ENCODE peak calls at places on chromosomes 1 and 21, in seven cellular contexts. I, A, H, N, Y, D and V are unnamed samples.

GRCh38 chr1:67682659-67683197 is 2.3 kb upstream of the GADD45A start:
- DNase-seq in I (no peak), A (no peak), H (no peak), N (no peak), Y (peak; percentile 49), D (peak; percentile 58), V (no peak)

GRCh38 chr1:245483247-245483646 is 328.5 kb downstream of the KIF26B start:
- DNase-seq in I (no peak), A (no peak), H (no peak), N (no peak), Y (no peak), D (no peak), V (no peak)

GRCh38 chr1:58900401-58900800 is 116.6 kb upstream of the JUN start:
- DNase-seq in I (no peak), A (no peak), H (no peak), N (no peak), Y (no peak), D (no peak), V (no peak)

GRCh38 chr1:182259963-182260362 is 131.6 kb downstream of the GLUL start:
- DNase-seq in I (no peak), A (no peak), H (no peak), N (no peak), Y (no peak), D (no peak), V (no peak)

GRCh38 chr21:34061983-34062382 is 11.4 kb upstream of the MRPS6 start:
- DNase-seq in I (peak; percentile 23), A (no peak), H (no peak), N (peak; percentile 54), Y (peak; percentile 78), D (no peak), V (peak; percentile 16)

GRCh38 chr1:247293047-247293446 is 37.2 kb downstream of the VN1R5 start:
- DNase-seq in I (no peak), A (no peak), H (no peak), N (no peak), Y (no peak), D (no peak), V (no peak)

GRCh38 chr1:199685369-199685768 is 342.1 kb upstream of the NR5A2 start:
- DNase-seq in I (no peak), A (no peak), H (no peak), N (peak; percentile 74), Y (no peak), D (peak; percentile 7), V (peak; percentile 18)

GRCh38 chr1:244705268-244706234 is 52.6 kb downstream of the DESI2 start:
- DNase-seq in I (no peak), A (no peak), H (no peak), N (no peak), Y (no peak), D (no peak), V (no peak)

GRCh38 chr1:166167395-166167922 is 658 bp upstream of the FAM78B start:
- DNase-seq in I (no peak), A (no peak), H (no peak), N (no peak), Y (no peak), D (no peak), V (peak; percentile 61)

GRCh38 chr1:48870596-48870995 is 93.9 kb upstream of the BEND5 start:
- DNase-seq in I (no peak), A (no peak), H (no peak), N (no peak), Y (no peak), D (no peak), V (no peak)

GRCh38 chr1:29122662-29122986 is 1.1 kb downstream of the TMEM200B start:
- DNase-seq in I (peak; percentile 49), A (peak; percentile 75), H (no peak), N (no peak), Y (no peak), D (no peak), V (peak; percentile 21)

GRCh38 chr1:58165073-58165472 is 381.5 kb downstream of the OMA1 start:
- DNase-seq in I (no peak), A (no peak), H (peak; percentile 8), N (no peak), Y (no peak), D (no peak), V (no peak)

GRCh38 chr1:220300442-220301121 is 28.3 kb upstream of the RAB3GAP2 start:
- DNase-seq in I (peak; percentile 48), A (no peak), H (no peak), N (no peak), Y (peak; percentile 58), D (peak; percentile 13), V (peak; percentile 31)

GRCh38 chr1:162206749-162207635 is 137.5 kb downstream of the NOS1AP start:
- DNase-seq in I (no peak), A (no peak), H (no peak), N (no peak), Y (no peak), D (peak; percentile 21), V (no peak)

GRCh38 chr1:173861731-173862145 is 6.1 kb downstream of the GAS5 start:
- DNase-seq in I (no peak), A (peak; percentile 54), H (no peak), N (no peak), Y (no peak), D (no peak), V (no peak)

GRCh38 chr1:168392958-168393357 is 112.3 kb downstream of the TBX19 start:
- DNase-seq in I (no peak), A (no peak), H (no peak), N (no peak), Y (peak; percentile 70), D (no peak), V (no peak)

GRCh38 chr1:61585714-61586113 is 139.2 kb downstream of the TM2D1 start:
- DNase-seq in I (peak; percentile 57), A (no peak), H (no peak), N (no peak), Y (no peak), D (no peak), V (no peak)

GRCh38 chr1:207840380-207840779 is 70.5 kb downstream of the CD34 start:
- DNase-seq in I (no peak), A (no peak), H (no peak), N (no peak), Y (no peak), D (no peak), V (no peak)

GRCh38 chr1:169148472-169149252 is 42.2 kb downstream of the ATP1B1 start:
- DNase-seq in I (no peak), A (no peak), H (no peak), N (no peak), Y (no peak), D (peak; percentile 97), V (no peak)

GRCh38 chr1:47507921-47508894 is 70.4 kb downstream of the FOXD2 start:
- DNase-seq in I (peak; percentile 80), A (peak; percentile 57), H (no peak), N (no peak), Y (peak; percentile 62), D (peak; percentile 28), V (peak; percentile 49)

GRCh38 chr1:87129038-87129437 is 199.6 kb upstream of the LMO4 start:
- DNase-seq in I (no peak), A (no peak), H (no peak), N (no peak), Y (no peak), D (no peak), V (no peak)

GRCh38 chr1:205312866-205313680 is 8.5 kb downstream of the NUAK2 start:
- DNase-seq in I (no peak), A (no peak), H (no peak), N (no peak), Y (no peak), D (no peak), V (no peak)

GRCh38 chr1:167520711-167521206 is 2.4 kb upstream of the CD247 start:
- DNase-seq in I (no peak), A (no peak), H (no peak), N (no peak), Y (no peak), D (no peak), V (no peak)

GRCh38 chr1:19441048-19441447 is 44.3 kb downstream of the CAPZB start:
- DNase-seq in I (no peak), A (no peak), H (no peak), N (no peak), Y (no peak), D (no peak), V (no peak)

GRCh38 chr1:19439464-19440171 is 45.7 kb downstream of the CAPZB start:
- DNase-seq in I (peak; percentile 82), A (no peak), H (no peak), N (no peak), Y (peak; percentile 65), D (no peak), V (no peak)

GRCh38 chr1:19437911-19438310 is 47.4 kb downstream of the CAPZB start:
- DNase-seq in I (no peak), A (no peak), H (no peak), N (no peak), Y (no peak), D (no peak), V (no peak)

GRCh38 chr1:19436716-19437476 is 48.4 kb downstream of the CAPZB start:
- DNase-seq in I (no peak), A (no peak), H (no peak), N (no peak), Y (no peak), D (peak; percentile 95), V (no peak)

GRCh38 chr1:19438552-19439196 is 46.7 kb downstream of the CAPZB start:
- DNase-seq in I (no peak), A (no peak), H (no peak), N (no peak), Y (no peak), D (no peak), V (no peak)
- TF ChIP-seq JUND in I (no peak), A (no peak), H (no peak), N (no peak), Y (no peak), D (no peak), V (no peak)

GRCh38 chr1:235079443-235079967 is 49.1 kb downstream of the TOMM20 start:
- DNase-seq in I (no peak), A (no peak), H (no peak), N (peak; percentile 92), Y (no peak), D (peak; percentile 71), V (peak; percentile 83)
- TF ChIP-seq JUND in I (no peak), A (no peak), H (peak; percentile 3), N (peak; percentile 99), Y (no peak), D (no peak), V (no peak)

GRCh38 chr1:231460614-231461013 is 38.5 kb upstream of the EGLN1 start:
- DNase-seq in I (no peak), A (no peak), H (peak; percentile 40), N (no peak), Y (peak; percentile 18), D (no peak), V (no peak)
- TF ChIP-seq JUND in I (no peak), A (no peak), H (no peak), N (no peak), Y (no peak), D (no peak), V (no peak)

DNA sequence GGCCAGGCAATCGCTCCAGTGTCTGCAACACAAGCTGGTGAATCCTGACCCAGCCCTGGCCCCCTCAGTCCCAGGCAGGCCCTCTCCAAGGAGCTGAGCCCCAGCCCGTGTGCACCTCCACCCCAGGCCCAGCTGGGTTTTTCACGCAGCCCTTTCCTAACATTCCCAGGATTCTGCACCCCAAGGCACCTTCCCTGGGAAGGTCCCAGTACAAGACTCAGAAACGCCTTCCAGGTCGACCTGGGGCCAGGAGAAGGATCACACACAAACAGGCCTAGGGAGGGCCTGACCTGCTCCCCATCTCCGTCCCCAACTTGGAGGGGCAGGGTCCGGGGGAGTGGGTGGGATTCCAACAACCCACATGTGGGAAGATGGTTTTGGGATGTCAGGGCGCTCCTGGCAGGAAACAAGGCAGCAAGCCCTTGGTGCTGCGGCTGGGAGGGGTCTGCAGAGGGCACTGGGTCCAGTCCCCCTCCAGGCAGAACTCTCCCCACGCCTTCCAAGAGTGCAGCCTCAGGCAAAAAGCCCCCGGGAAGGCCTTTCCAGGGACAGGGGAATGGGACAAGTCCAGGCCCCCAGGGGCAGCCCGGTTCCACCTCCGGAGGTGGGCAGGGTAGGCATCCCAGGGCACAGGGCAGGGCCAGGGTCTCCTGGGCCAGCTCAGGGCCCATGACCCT is 58.3 kb downstream of the KCNAB2 start:
- DNase-seq in I (no peak), A (no peak), H (no peak), N (no peak), Y (no peak), D (no peak), V (no peak)
- TF ChIP-seq JUND in I (no peak), A (no peak), H (no peak), N (no peak), Y (no peak), D (no peak), V (no peak)